ENCODE peak calls at places on chromosomes 13 and 19, in eight cellular contexts. R is lower leg skin, V is heart left ventricle, B is GM12891, H is A549, G is uterus, N is H1, W is HepG2. S is an unnamed sample.
A peak's percentile ranks its signal among the peaks of the same experiment; 100 is the strongest.

GRCh38 chr19:7932276-7932929 is 6.5 kb upstream of the CTXN1 start:
- DNase-seq in R (no peak), V (no peak), B (no peak), H (no peak), G (no peak), N (no peak), W (no peak), S (no peak)

GRCh38 chr13:50892162-50892944 is 17.2 kb upstream of the RNASEH2B start:
- DNase-seq in R (no peak), V (no peak), B (no peak), H (no peak), G (no peak), N (no peak), W (no peak), S (no peak)

GRCh38 chr13:42137856-42138537 is 89.5 kb downstream of the DGKH start:
- DNase-seq in R (no peak), V (no peak), B (no peak), H (no peak), G (no peak), N (no peak), W (no peak), S (no peak)

GRCh38 chr13:31334547-31334946 is 134.8 kb downstream of the B3GLCT start:
- DNase-seq in R (no peak), V (no peak), B (no peak), H (no peak), G (no peak), N (no peak), W (no peak), S (no peak)

GRCh38 chr13:21326155-21327030 is 132.7 kb downstream of the ZDHHC20 start:
- DNase-seq in R (no peak), V (no peak), B (no peak), H (no peak), G (peak; percentile 19), N (peak; percentile 69), W (no peak), S (peak; percentile 23)

GRCh38 chr19:12665646-12666304 is 767 bp downstream of the MAN2B1 start:
- DNase-seq in R (no peak), V (no peak), B (no peak), H (no peak), G (no peak), N (no peak), W (no peak), S (no peak)

GRCh38 chr13:84400711-84401110 is 518.4 kb upstream of the SLITRK1 start:
- DNase-seq in R (no peak), V (no peak), B (no peak), H (no peak), G (no peak), N (no peak), W (no peak), S (peak; percentile 20)

GRCh38 chr19:33344210-33344609 is 29.3 kb upstream of the CEBPG start:
- DNase-seq in R (no peak), V (no peak), B (no peak), H (no peak), G (peak; percentile 41), N (no peak), W (no peak), S (no peak)

GRCh38 chr19:18340237-18340989 is at the start of gene PGPEP1:
- DNase-seq in R (peak; percentile 89), V (peak; percentile 65), B (peak; percentile 87), H (no peak), G (peak; percentile 72), N (no peak), W (no peak), S (peak; percentile 68)

GRCh38 chr19:55118401-55118991 is 1.1 kb upstream of the PPP1R12C start:
- DNase-seq in R (no peak), V (peak; percentile 84), B (no peak), H (no peak), G (peak; percentile 46), N (peak; percentile 73), W (no peak), S (no peak)

GRCh38 chr19:55116232-55117062 is 990 bp downstream of the PPP1R12C start:
- DNase-seq in R (peak; percentile 95), V (peak; percentile 77), B (peak; percentile 63), H (peak; percentile 91), G (peak; percentile 72), N (no peak), W (peak; percentile 9), S (peak; percentile 82)

GRCh38 chr19:55115446-55116065 is 1.9 kb downstream of the PPP1R12C start:
- DNase-seq in R (no peak), V (peak; percentile 68), B (no peak), H (no peak), G (peak; percentile 43), N (no peak), W (no peak), S (no peak)

GRCh38 chr19:55117636-55118391 is at the start of gene PPP1R12C:
- DNase-seq in R (peak; percentile 99), V (peak; percentile 100), B (peak; percentile 99), H (peak; percentile 100), G (peak; percentile 98), N (peak; percentile 92), W (peak; percentile 97), S (peak; percentile 100)

GRCh38 chr19:55117063-55117635 is 288 bp downstream of the PPP1R12C start:
- DNase-seq in R (peak; percentile 89), V (peak; percentile 46), B (no peak), H (no peak), G (no peak), N (no peak), W (no peak), S (peak; percentile 63)
- TF ChIP-seq POLR2A in R (no peak), V (no peak), B (no peak), H (peak; percentile 34), G (peak; percentile 60), N (no peak), W (no peak), S (peak; percentile 90)

DNA sequence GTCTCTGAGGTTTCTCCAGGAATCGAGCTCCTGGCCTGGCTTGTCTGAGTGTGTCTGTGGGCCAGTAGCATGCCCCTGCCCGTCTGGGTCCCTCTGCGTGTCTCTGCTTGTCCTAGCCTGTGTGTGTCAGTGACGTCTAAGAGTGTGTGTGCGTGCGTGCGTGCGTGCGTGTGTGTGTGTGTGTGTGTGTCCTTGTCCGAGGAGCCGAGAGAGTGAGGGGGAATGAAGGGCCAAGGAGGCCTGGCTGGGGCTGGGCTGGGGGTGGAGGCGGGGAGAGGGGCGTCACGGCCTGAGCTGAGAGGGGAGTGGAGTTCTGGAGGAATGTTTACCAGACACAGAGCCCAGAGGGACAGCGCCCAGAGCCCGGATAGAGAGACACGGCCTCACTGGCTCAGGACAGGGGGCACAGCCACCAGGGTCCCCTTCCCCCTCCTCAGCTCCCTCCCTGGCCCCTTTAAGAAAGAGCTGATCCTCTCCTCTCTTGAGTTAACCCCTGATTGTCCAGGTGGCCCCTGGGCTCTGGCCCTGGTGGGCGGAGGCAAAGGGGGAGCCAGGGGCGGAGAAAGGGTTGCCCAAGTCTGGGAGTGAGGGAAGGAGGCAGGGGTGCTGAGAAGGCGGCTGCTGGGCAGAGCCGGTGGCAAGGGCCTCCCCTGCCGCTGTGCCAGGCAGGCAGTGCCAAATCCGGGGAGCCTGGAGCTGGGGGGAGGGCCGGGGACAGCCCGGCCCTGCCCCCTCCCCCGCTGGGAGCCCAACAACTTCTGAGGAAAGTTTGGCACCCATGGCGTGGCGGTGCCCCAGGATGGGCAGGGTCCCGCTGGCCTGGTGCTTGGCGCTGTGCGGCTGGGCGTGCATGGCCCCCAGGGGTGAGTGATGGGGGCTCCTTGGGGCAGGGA is at the start of gene AXL:
- DNase-seq in R (peak; percentile 96), V (peak; percentile 67), B (no peak), H (peak; percentile 97), G (peak; percentile 84), N (peak; percentile 78), W (peak; percentile 25), S (peak; percentile 87)
- TF ChIP-seq POLR2A in R (no peak), V (no peak), B (no peak), H (peak; percentile 59), G (peak; percentile 69), N (no peak), W (no peak), S (peak; percentile 93)

DNA sequence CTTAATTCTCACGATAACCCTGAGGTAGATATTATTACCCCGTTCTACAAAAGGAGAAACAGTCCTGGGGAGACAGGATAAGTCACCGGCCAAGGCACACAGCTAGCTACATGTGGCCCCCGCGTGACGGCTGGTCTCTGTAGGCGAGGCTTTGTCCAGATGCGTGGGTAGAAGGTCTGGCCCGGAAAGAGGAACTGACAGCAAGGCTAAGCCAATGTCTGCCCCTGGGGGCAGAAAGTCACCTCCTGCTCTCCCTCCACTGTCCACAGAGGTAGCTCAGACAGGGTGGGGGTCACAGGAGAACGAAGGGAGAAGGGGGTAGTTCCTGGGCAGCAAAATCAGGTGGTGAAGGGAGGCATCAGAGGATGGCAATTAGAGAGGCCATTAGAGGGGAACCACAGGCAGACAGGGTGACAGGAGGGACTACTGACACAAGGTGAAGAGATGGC is 1.8 kb downstream of the APOC4 start:
- DNase-seq in R (peak; percentile 90), V (peak; percentile 54), B (peak; percentile 86), H (no peak), G (no peak), N (no peak), W (no peak), S (no peak)
- TF ChIP-seq POLR2A in R (no peak), V (no peak), B (peak; percentile 41), H (no peak), G (no peak), N (no peak), W (no peak), S (no peak)

GRCh38 chr19:35746087-35746462 is 624 bp downstream of the PSENEN start:
- DNase-seq in R (no peak), V (no peak), B (no peak), H (no peak), G (no peak), N (no peak), W (no peak), S (no peak)

GRCh38 chr19:35750167-35750566 is 1.8 kb downstream of the LIN37 start:
- DNase-seq in R (no peak), V (no peak), B (no peak), H (no peak), G (no peak), N (no peak), W (no peak), S (no peak)

GRCh38 chr19:35745328-35746086 is at the start of the genes PSENEN and U2AF1L4:
- DNase-seq in R (peak; percentile 99), V (peak; percentile 99), B (peak; percentile 74), H (peak; percentile 99), G (peak; percentile 98), N (peak; percentile 97), W (peak; percentile 99), S (peak; percentile 96)

GRCh38 chr19:35746556-35746955 is 1.1 kb downstream of the PSENEN start:
- DNase-seq in R (no peak), V (no peak), B (no peak), H (no peak), G (no peak), N (no peak), W (no peak), S (no peak)

DNA sequence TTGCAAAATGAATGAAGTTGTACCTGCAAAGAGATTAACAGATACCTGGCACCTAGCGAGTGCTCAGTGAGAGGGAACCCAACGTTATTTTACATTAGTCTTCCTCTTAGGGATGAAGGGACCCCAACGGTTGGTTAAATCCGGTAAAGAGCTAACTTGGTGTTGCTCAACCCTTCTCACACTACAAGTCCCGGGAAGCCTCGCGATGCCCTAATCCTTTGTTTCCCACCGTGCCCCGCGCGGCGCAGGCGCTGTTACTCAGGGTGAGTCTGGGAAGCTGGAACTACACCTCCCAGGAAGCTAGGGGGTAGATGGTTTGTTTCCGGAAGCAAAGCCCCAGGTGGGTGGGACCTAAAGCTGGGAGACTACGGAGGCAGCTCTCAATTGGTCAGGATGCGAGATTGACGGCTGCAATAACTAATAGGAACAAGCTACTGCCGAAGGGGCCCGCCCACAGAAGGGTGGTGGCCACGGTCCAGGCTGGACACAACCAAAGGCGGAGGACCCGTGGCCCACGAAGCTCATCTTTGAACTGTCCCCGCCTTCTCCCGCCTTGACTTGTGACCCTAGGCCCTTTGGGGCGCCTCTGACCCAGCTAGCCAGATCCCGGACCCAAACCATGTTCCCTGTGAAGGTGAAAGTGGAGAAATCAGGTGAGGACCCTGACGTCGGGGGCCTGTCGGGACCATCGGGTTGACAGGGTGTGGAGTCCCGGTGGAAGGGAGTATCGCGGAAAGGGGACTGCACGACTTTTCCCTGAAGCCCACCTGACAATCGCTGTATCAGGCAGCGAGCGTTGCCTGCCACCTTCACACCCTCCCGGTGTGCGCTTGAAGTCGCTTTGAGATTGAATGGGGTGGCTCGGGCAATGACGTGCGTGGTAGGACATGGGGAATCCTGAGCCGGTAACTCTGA is at the start of gene LIN37:
- DNase-seq in R (peak; percentile 100), V (peak; percentile 99), B (peak; percentile 84), H (peak; percentile 100), G (peak; percentile 98), N (peak; percentile 97), W (peak; percentile 99), S (peak; percentile 97)
- TF ChIP-seq POLR2A in R (peak; percentile 57), V (peak; percentile 94), B (peak; percentile 26), H (peak; percentile 88), G (peak; percentile 91), N (no peak), W (peak; percentile 93), S (peak; percentile 81)

S was measured in H54.